ENCODE peak calls at places on chromosomes 5 and 9, in four cellular contexts. One of them, this sample, is unnamed.

GRCh38 chr5:116953251-116953934 is 378.8 kb upstream of the SEMA6A start:
- DNase-seq in CD4-positive, CD25-positive, alpha-beta regulatory T cell: no peak
- DNase-seq in neural progenitor cell: peak; percentile 44
- DNase-seq in cardiac muscle cell: no peak
- DNase-seq in this sample: no peak

GRCh38 chr9:110050925-110051355 is 157.0 kb downstream of the C9orf152 start:
- DNase-seq in cardiac muscle cell: peak; percentile 84
- DNase-seq in CD4-positive, CD25-positive, alpha-beta regulatory T cell: no peak
- DNase-seq in neural progenitor cell: no peak
- DNase-seq in this sample: no peak

GRCh38 chr5:446864-447263 is 3.9 kb downstream of the EXOC3 start:
- DNase-seq in cardiac muscle cell: peak; percentile 55
- DNase-seq in neural progenitor cell: peak; percentile 57
- DNase-seq in CD4-positive, CD25-positive, alpha-beta regulatory T cell: no peak
- DNase-seq in this sample: peak; percentile 39

GRCh38 chr9:94825620-94825958 is 99.1 kb downstream of the AOPEP start:
- DNase-seq in CD4-positive, CD25-positive, alpha-beta regulatory T cell: no peak
- DNase-seq in neural progenitor cell: no peak
- DNase-seq in cardiac muscle cell: no peak
- DNase-seq in this sample: no peak

GRCh38 chr5:39721394-39721793 is 296.6 kb upstream of the DAB2 start:
- DNase-seq in cardiac muscle cell: no peak
- DNase-seq in neural progenitor cell: no peak
- DNase-seq in CD4-positive, CD25-positive, alpha-beta regulatory T cell: no peak
- DNase-seq in this sample: no peak

GRCh38 chr9:18362901-18363685 is 110.9 kb upstream of the ADAMTSL1 start:
- DNase-seq in cardiac muscle cell: peak; percentile 56
- DNase-seq in neural progenitor cell: no peak
- DNase-seq in CD4-positive, CD25-positive, alpha-beta regulatory T cell: no peak
- DNase-seq in this sample: no peak

GRCh38 chr5:157613385-157614245 is 38.0 kb upstream of the ADAM19 start:
- DNase-seq in cardiac muscle cell: no peak
- DNase-seq in CD4-positive, CD25-positive, alpha-beta regulatory T cell: no peak
- DNase-seq in neural progenitor cell: no peak
- DNase-seq in this sample: peak; percentile 46

GRCh38 chr5:110027527-110028322 is 338.0 kb downstream of the MAN2A1 start:
- DNase-seq in neural progenitor cell: no peak
- DNase-seq in CD4-positive, CD25-positive, alpha-beta regulatory T cell: no peak
- DNase-seq in cardiac muscle cell: peak; percentile 16
- DNase-seq in this sample: no peak

GRCh38 chr9:135876936-135877335 is 30.4 kb downstream of the CAMSAP1 start:
- DNase-seq in neural progenitor cell: no peak
- DNase-seq in CD4-positive, CD25-positive, alpha-beta regulatory T cell: no peak
- DNase-seq in cardiac muscle cell: no peak
- DNase-seq in this sample: no peak

GRCh38 chr5:26868504-26868903 is 169.9 kb downstream of the CDH9 start:
- DNase-seq in cardiac muscle cell: no peak
- DNase-seq in CD4-positive, CD25-positive, alpha-beta regulatory T cell: no peak
- DNase-seq in neural progenitor cell: no peak
- DNase-seq in this sample: no peak

GRCh38 chr5:67805666-67806348 is 409.7 kb upstream of the PIK3R1 start:
- DNase-seq in neural progenitor cell: peak; percentile 71
- DNase-seq in CD4-positive, CD25-positive, alpha-beta regulatory T cell: no peak
- DNase-seq in cardiac muscle cell: no peak
- DNase-seq in this sample: no peak

GRCh38 chr5:57179262-57179960 is 5.6 kb downstream of the GPBP1 start:
- DNase-seq in neural progenitor cell: no peak
- DNase-seq in cardiac muscle cell: no peak
- DNase-seq in CD4-positive, CD25-positive, alpha-beta regulatory T cell: no peak
- DNase-seq in this sample: no peak

GRCh38 chr5:143008809-143009521 is 238.8 kb downstream of the ARHGAP26 start:
- DNase-seq in neural progenitor cell: no peak
- DNase-seq in cardiac muscle cell: peak; percentile 74
- DNase-seq in CD4-positive, CD25-positive, alpha-beta regulatory T cell: peak; percentile 71
- DNase-seq in this sample: peak; percentile 86
- H3K27ac ChIP-seq in neural progenitor cell: no peak overlapping the region
- H3K27ac ChIP-seq in cardiac muscle cell: no peak overlapping the region
- H3K27ac ChIP-seq in CD4-positive, CD25-positive, alpha-beta regulatory T cell: peak overlapping the region; percentile 73
- H3K27ac ChIP-seq in this sample: peak overlapping the region; percentile 63

DNA sequence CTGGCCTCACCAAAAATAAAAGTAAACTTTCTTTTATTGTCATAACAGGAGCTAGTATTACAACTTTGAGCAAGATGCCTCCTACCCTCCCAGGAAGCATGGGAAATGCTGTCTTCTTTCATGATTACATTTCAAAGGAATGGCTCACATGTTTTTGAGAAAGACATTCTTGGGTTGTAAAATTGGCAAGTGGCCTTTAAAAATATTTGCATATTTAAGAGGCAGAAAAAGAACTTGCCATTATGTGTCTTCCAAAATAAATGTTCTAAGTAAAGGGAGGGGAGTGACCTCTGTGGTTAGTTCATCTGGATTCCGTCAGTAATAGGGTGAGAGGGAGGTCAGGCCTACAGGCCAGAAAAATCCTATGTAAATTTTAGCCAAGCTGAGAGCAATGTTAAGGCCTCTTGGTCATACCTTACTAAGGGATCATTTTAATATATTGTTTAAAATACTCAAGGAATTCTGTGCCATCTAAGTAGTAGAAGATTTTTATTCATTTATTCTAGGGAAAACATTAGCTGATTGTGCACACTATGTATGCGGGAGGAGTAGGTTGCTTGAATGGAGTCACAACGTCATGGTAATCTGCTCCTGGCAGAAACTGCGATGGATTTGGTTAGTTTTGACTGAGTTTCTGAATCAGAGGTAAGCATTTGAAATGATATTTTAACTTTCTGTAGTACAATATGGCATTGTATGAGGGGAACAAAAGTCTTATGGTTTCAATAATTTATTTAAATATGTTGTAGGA is 1485.7 kb upstream of the CDH9 start:
- DNase-seq in CD4-positive, CD25-positive, alpha-beta regulatory T cell: no peak
- DNase-seq in cardiac muscle cell: peak; percentile 92
- DNase-seq in neural progenitor cell: no peak
- DNase-seq in this sample: no peak
- H3K27ac ChIP-seq in CD4-positive, CD25-positive, alpha-beta regulatory T cell: no peak overlapping the region
- H3K27ac ChIP-seq in cardiac muscle cell: no peak overlapping the region
- H3K27ac ChIP-seq in neural progenitor cell: no peak overlapping the region
- H3K27ac ChIP-seq in this sample: no peak overlapping the region

GRCh38 chr5:72146056-72146455 is 38.8 kb downstream of the MAP1B start:
- DNase-seq in CD4-positive, CD25-positive, alpha-beta regulatory T cell: no peak
- DNase-seq in neural progenitor cell: no peak
- DNase-seq in cardiac muscle cell: no peak
- DNase-seq in this sample: no peak

GRCh38 chr5:72141440-72142271 is 34.4 kb downstream of the MAP1B start:
- DNase-seq in CD4-positive, CD25-positive, alpha-beta regulatory T cell: no peak
- DNase-seq in neural progenitor cell: no peak
- DNase-seq in cardiac muscle cell: peak; percentile 93
- DNase-seq in this sample: no peak

GRCh38 chr5:72147601-72148000 is 40.3 kb downstream of the MAP1B start:
- DNase-seq in cardiac muscle cell: no peak
- DNase-seq in neural progenitor cell: no peak
- DNase-seq in CD4-positive, CD25-positive, alpha-beta regulatory T cell: no peak
- DNase-seq in this sample: no peak

GRCh38 chr5:72144762-72145161 is 37.5 kb downstream of the MAP1B start:
- DNase-seq in cardiac muscle cell: no peak
- DNase-seq in neural progenitor cell: no peak
- DNase-seq in CD4-positive, CD25-positive, alpha-beta regulatory T cell: no peak
- DNase-seq in this sample: no peak

GRCh38 chr5:72145351-72145750 is 38.1 kb downstream of the MAP1B start:
- DNase-seq in CD4-positive, CD25-positive, alpha-beta regulatory T cell: no peak
- DNase-seq in neural progenitor cell: no peak
- DNase-seq in cardiac muscle cell: no peak
- DNase-seq in this sample: no peak
- H3K27ac ChIP-seq in CD4-positive, CD25-positive, alpha-beta regulatory T cell: no peak overlapping the region
- H3K27ac ChIP-seq in neural progenitor cell: peak overlapping the region; percentile 30
- H3K27ac ChIP-seq in cardiac muscle cell: no peak overlapping the region
- H3K27ac ChIP-seq in this sample: no peak overlapping the region

GRCh38 chr5:172805736-172806255 is 28.3 kb upstream of the ERGIC1 start:
- DNase-seq in cardiac muscle cell: no peak
- DNase-seq in CD4-positive, CD25-positive, alpha-beta regulatory T cell: no peak
- DNase-seq in neural progenitor cell: no peak
- DNase-seq in this sample: no peak
- H3K27ac ChIP-seq in cardiac muscle cell: no peak overlapping the region
- H3K27ac ChIP-seq in CD4-positive, CD25-positive, alpha-beta regulatory T cell: no peak overlapping the region
- H3K27ac ChIP-seq in neural progenitor cell: no peak overlapping the region
- H3K27ac ChIP-seq in this sample: no peak overlapping the region

GRCh38 chr5:78550891-78551290 is 97.7 kb downstream of the LHFPL2 start:
- DNase-seq in neural progenitor cell: no peak
- DNase-seq in cardiac muscle cell: no peak
- DNase-seq in CD4-positive, CD25-positive, alpha-beta regulatory T cell: no peak
- DNase-seq in this sample: no peak

GRCh38 chr5:78553578-78553977 is 95.0 kb downstream of the LHFPL2 start:
- DNase-seq in cardiac muscle cell: no peak
- DNase-seq in neural progenitor cell: no peak
- DNase-seq in CD4-positive, CD25-positive, alpha-beta regulatory T cell: no peak
- DNase-seq in this sample: no peak

GRCh38 chr5:78553991-78554390 is 94.6 kb downstream of the LHFPL2 start:
- DNase-seq in neural progenitor cell: no peak
- DNase-seq in cardiac muscle cell: no peak
- DNase-seq in CD4-positive, CD25-positive, alpha-beta regulatory T cell: no peak
- DNase-seq in this sample: no peak

GRCh38 chr5:78554595-78554994 is 94.0 kb downstream of the LHFPL2 start:
- DNase-seq in cardiac muscle cell: no peak
- DNase-seq in CD4-positive, CD25-positive, alpha-beta regulatory T cell: no peak
- DNase-seq in neural progenitor cell: no peak
- DNase-seq in this sample: no peak

GRCh38 chr5:78552729-78553341 is 95.7 kb downstream of the LHFPL2 start:
- DNase-seq in cardiac muscle cell: no peak
- DNase-seq in neural progenitor cell: no peak
- DNase-seq in CD4-positive, CD25-positive, alpha-beta regulatory T cell: no peak
- DNase-seq in this sample: no peak
- H3K27ac ChIP-seq in cardiac muscle cell: peak overlapping the region; percentile 82
- H3K27ac ChIP-seq in neural progenitor cell: no peak overlapping the region
- H3K27ac ChIP-seq in CD4-positive, CD25-positive, alpha-beta regulatory T cell: no peak overlapping the region
- H3K27ac ChIP-seq in this sample: no peak overlapping the region

GRCh38 chr9:119318371-119318770 is 50.9 kb downstream of the BRINP1 start:
- DNase-seq in cardiac muscle cell: no peak
- DNase-seq in neural progenitor cell: peak; percentile 26
- DNase-seq in CD4-positive, CD25-positive, alpha-beta regulatory T cell: no peak
- DNase-seq in this sample: no peak
- H3K27ac ChIP-seq in cardiac muscle cell: peak overlapping the region; percentile 59
- H3K27ac ChIP-seq in neural progenitor cell: no peak overlapping the region
- H3K27ac ChIP-seq in CD4-positive, CD25-positive, alpha-beta regulatory T cell: no peak overlapping the region
- H3K27ac ChIP-seq in this sample: no peak overlapping the region

GRCh38 chr5:151475378-151475777 is 28.0 kb downstream of the SLC36A1 start:
- DNase-seq in cardiac muscle cell: no peak
- DNase-seq in neural progenitor cell: no peak
- DNase-seq in CD4-positive, CD25-positive, alpha-beta regulatory T cell: no peak
- DNase-seq in this sample: no peak
- H3K27ac ChIP-seq in cardiac muscle cell: no peak overlapping the region
- H3K27ac ChIP-seq in neural progenitor cell: no peak overlapping the region
- H3K27ac ChIP-seq in CD4-positive, CD25-positive, alpha-beta regulatory T cell: no peak overlapping the region
- H3K27ac ChIP-seq in this sample: no peak overlapping the region

DNA sequence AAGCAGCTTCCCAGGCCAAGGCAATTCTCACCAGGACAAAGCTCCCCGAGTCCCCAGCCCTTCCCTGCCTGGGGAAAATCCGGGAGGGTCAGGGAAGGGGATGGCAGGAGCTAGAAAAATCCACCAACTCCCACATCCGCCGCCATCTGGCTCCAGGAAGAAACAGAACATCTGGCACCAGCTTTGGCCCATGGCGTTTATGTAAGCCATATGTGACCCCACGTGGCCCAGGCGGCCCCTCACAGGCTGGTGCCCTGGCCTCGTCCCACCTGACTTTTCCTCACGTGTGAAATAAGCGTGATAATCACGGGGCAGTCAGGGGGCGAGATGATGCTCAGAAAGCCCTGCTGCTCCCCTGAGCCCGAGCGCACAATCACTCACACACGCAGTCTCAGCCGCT is 28.7 kb downstream of the PLPP7 start:
- DNase-seq in CD4-positive, CD25-positive, alpha-beta regulatory T cell: no peak
- DNase-seq in neural progenitor cell: no peak
- DNase-seq in cardiac muscle cell: peak; percentile 26
- DNase-seq in this sample: no peak
- H3K27ac ChIP-seq in CD4-positive, CD25-positive, alpha-beta regulatory T cell: no peak overlapping the region
- H3K27ac ChIP-seq in neural progenitor cell: no peak overlapping the region
- H3K27ac ChIP-seq in cardiac muscle cell: no peak overlapping the region
- H3K27ac ChIP-seq in this sample: no peak overlapping the region

DNA sequence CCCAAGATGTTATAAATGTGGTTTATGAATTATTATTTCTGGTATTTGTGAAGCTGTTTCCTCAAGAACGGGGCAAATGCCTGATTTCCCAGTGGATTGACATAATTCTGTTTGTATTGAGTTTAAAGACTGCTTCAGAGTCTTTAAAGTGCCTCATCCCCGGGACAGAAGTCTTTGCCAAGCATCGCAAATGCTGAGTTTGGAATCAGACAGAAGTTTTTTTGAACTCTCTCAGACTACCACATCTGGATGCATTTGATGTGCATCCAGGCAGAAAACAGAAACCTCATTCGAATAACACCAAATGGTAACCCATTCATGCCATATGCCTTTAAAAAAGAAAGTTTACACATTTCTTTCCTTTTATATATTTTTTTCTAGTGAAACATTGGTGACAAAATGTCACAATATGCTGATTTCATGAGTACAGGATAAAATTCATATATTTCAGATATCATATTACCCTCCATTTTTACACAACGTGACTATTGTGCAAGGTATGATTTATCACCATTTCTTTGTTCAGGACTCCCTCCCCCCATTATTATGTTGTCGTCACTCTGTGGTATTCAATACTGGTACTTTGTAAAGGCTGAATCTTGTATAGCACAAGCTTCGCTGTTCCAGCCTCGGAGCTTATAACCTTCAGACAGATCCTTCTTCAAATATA is 91.1 kb downstream of the ZNF608 start:
- DNase-seq in CD4-positive, CD25-positive, alpha-beta regulatory T cell: no peak
- DNase-seq in neural progenitor cell: no peak
- DNase-seq in cardiac muscle cell: peak; percentile 57
- DNase-seq in this sample: no peak
- H3K27ac ChIP-seq in CD4-positive, CD25-positive, alpha-beta regulatory T cell: no peak overlapping the region
- H3K27ac ChIP-seq in neural progenitor cell: no peak overlapping the region
- H3K27ac ChIP-seq in cardiac muscle cell: peak overlapping the region; percentile 95
- H3K27ac ChIP-seq in this sample: no peak overlapping the region